ENCODE peak calls at places on chromosome 5, in four cellular contexts. O, C, P and B are unnamed samples.

GRCh38 chr5:95969646-95970358 is 8.2 kb upstream of the ELL2 start:
- DNase-seq in O (no peak), C (no peak), P (peak; percentile 95), B (no peak)

GRCh38 chr5:94855543-94855942 is 237.1 kb downstream of the SLF1 start:
- DNase-seq in O (no peak), C (no peak), P (no peak), B (no peak)

GRCh38 chr5:3161672-3162071 is 410.2 kb upstream of the IRX2 start:
- DNase-seq in O (no peak), C (no peak), P (no peak), B (no peak)

GRCh38 chr5:79840085-79840990 is 150.7 kb downstream of the CMYA5 start:
- DNase-seq in O (no peak), C (no peak), P (no peak), B (no peak)

GRCh38 chr5:54520940-54521339 is 3.4 kb downstream of the SNX18 start:
- DNase-seq in O (no peak), C (no peak), P (no peak), B (no peak)

GRCh38 chr5:23991406-23991805 is 484.0 kb downstream of the PRDM9 start:
- DNase-seq in O (peak; percentile 3), C (no peak), P (no peak), B (no peak)

GRCh38 chr5:88690619-88691560 is 192.1 kb downstream of the MEF2C start:
- DNase-seq in O (no peak), C (peak; percentile 73), P (peak; percentile 7), B (peak; percentile 72)

GRCh38 chr5:25540628-25541027 is 895.9 kb upstream of the CDH10 start:
- DNase-seq in O (no peak), C (no peak), P (no peak), B (no peak)

GRCh38 chr5:143001764-143002351 is 231.7 kb downstream of the ARHGAP26 start:
- DNase-seq in O (no peak), C (no peak), P (no peak), B (peak; percentile 54)

GRCh38 chr5:158943057-158943456 is 156.7 kb downstream of the EBF1 start:
- DNase-seq in O (no peak), C (no peak), P (peak; percentile 18), B (no peak)

GRCh38 chr5:179207920-179208705 is 137.1 kb downstream of the ADAMTS2 start:
- DNase-seq in O (no peak), C (no peak), P (no peak), B (no peak)

GRCh38 chr5:16616536-16617271 is at the start of gene RETREG1:
- DNase-seq in O (no peak), C (peak; percentile 64), P (no peak), B (peak; percentile 8)

GRCh38 chr5:151106509-151106908 is 25.7 kb upstream of the TNIP1 start:
- DNase-seq in O (no peak), C (no peak), P (no peak), B (no peak)

GRCh38 chr5:167730121-167730520 is 561.3 kb upstream of the WWC1 start:
- DNase-seq in O (no peak), C (no peak), P (no peak), B (no peak)

GRCh38 chr5:83767409-83767992 is 46.8 kb upstream of the HAPLN1 start:
- DNase-seq in O (no peak), C (no peak), P (no peak), B (no peak)

GRCh38 chr5:74990194-74990593 is 62.2 kb downstream of the GCNT4 start:
- DNase-seq in O (no peak), C (no peak), P (peak; percentile 71), B (no peak)

GRCh38 chr5:155101697-155102096 is 88.1 kb downstream of the KIF4B start:
- DNase-seq in O (no peak), C (no peak), P (no peak), B (no peak)

GRCh38 chr5:155106221-155106620 is 92.7 kb downstream of the KIF4B start:
- DNase-seq in O (no peak), C (no peak), P (no peak), B (no peak)

GRCh38 chr5:155098433-155098832 is 84.9 kb downstream of the KIF4B start:
- DNase-seq in O (no peak), C (no peak), P (no peak), B (no peak)

GRCh38 chr5:155103164-155103563 is 89.6 kb downstream of the KIF4B start:
- DNase-seq in O (no peak), C (no peak), P (no peak), B (no peak)
- TF ChIP-seq MYC in O (no peak), C (no peak), P (no peak), B (no peak)

GRCh38 chr5:73296772-73297171 is 123.8 kb downstream of the TMEM174 start:
- DNase-seq in O (no peak), C (peak; percentile 34), P (no peak), B (no peak)

GRCh38 chr5:73299665-73300435 is 126.9 kb downstream of the TMEM174 start:
- DNase-seq in O (no peak), C (no peak), P (no peak), B (no peak)

GRCh38 chr5:73299017-73299630 is 126.1 kb downstream of the TMEM174 start:
- DNase-seq in O (no peak), C (no peak), P (no peak), B (no peak)

GRCh38 chr5:73297430-73297829 is 124.4 kb downstream of the TMEM174 start:
- DNase-seq in O (no peak), C (no peak), P (no peak), B (no peak)

DNA sequence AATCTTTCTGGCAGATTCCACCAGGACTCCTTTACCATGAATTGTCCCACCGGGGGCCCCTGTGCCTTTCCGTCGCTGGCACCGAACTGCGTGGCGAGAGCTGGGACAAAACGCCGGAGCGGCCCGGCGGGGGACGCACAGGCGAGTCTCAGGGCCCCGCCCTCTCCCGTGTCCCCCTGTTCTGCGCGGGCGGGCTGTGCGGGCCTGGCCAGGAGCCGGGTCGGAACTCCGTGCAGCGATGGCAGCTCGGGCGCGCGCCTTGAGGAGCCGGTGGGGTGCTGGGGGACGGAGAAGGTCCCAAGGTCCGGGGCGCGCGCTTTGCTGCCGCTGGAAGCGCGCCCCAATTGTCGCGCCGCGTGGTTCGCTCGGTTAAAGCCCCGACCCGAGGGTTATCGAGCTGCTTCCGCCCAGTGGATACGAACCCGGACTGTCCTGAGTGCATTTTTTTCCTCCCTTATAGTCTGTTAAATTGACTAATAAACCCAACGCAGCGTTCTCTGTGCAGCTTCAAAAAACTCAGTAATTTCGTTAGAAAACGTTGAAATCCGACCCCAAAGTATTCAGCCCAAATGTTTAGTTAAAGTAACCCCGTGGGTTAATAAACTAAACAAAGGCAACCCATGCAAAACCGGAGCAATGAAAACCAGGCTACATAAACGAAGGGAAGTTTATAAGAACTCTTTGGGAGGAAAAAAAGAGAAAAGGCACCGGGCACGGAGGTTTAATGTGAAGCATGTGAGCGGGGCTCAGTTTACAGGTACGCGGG is 125.4 kb downstream of the TMEM174 start:
- DNase-seq in O (no peak), C (no peak), P (no peak), B (no peak)
- H2AFZ ChIP-seq in O (no peak overlapping the region), C (no peak overlapping the region), P (no peak overlapping the region), B (no peak overlapping the region)

DNA sequence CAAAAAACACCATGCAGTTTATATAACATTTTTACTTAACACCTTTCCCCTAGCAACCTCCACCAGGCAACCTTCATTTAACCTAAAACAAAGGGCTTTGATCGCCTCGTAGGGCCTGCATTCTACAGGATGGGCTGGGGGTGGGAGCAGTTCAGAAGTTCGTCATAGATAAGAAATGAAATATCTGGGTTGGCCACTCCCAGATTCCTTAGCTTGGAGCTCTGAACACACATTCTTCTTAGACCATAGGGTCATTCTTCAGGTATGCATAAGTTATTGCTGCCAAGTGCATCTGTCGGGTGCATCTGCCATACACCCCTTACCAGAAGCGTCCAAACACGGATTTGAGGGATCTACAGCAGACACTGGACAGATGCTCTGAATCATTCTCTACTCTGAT is 4.3 kb upstream of the SLC22A5 start:
- DNase-seq in O (no peak), C (peak; percentile 66), P (peak; percentile 54), B (no peak)
- TF ChIP-seq MYC in O (no peak), C (no peak), P (no peak), B (no peak)

GRCh38 chr5:67063791-67064190 is 132.8 kb downstream of the CD180 start:
- DNase-seq in O (no peak), C (no peak), P (no peak), B (peak; percentile 84)

GRCh38 chr5:67063055-67063454 is 133.5 kb downstream of the CD180 start:
- DNase-seq in O (no peak), C (no peak), P (no peak), B (peak; percentile 97)

GRCh38 chr5:67059747-67060490 is 136.7 kb downstream of the CD180 start:
- DNase-seq in O (no peak), C (no peak), P (no peak), B (peak; percentile 82)

GRCh38 chr5:67061511-67061910 is 135.1 kb downstream of the CD180 start:
- DNase-seq in O (no peak), C (no peak), P (no peak), B (no peak)

DNA sequence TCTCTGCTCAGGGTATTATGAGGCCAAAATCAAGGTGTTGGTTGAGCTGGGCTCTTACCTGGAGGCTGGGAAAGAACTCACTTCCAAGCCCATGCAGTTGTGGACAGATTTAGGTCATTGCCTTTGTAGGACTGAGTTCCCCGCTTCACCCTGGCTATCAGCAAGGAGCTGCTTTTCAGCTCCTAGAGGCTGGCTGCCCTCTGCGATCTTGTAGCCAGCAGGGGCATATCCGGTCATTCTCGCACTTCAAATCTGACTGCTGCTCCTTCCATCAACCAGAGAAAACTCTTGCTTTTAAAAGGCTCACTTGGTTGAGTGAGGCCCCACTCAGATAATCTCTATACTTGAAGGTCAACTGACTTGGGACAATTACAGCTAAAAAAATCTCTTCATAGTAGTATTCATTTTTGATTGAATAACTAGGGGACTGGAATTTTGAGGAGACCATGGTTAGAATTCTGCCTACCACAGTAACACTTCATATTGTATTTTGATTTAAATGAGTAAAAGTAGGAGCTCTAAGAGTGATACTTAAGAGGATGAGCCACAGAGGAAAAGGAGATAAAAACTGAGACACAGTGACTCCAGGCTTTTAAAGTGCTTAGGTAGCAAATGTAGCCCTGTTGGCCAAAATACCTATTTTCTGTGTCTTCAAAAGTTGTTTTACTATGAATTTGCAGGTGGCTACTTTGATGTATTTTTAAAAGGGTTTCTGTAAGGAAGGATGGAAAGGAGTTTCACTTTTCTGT is 137.4 kb downstream of the CD180 start:
- DNase-seq in O (no peak), C (no peak), P (no peak), B (peak; percentile 59)
- H2AFZ ChIP-seq in O (no peak overlapping the region), C (no peak overlapping the region), P (no peak overlapping the region), B (no peak overlapping the region)